ENCODE peak calls at places on chromosomes 4 and X, in four cellular contexts. U, G, M and H are unnamed samples.

GRCh38 chr4:76892601-76893000 is 5.3 kb downstream of the SOWAHB start:
- DNase-seq in U (no peak), G (no peak), M (peak; percentile 24), H (no peak)

GRCh38 chr4:68361146-68361589 is 11.3 kb upstream of the YTHDC1 start:
- DNase-seq in U (no peak), G (peak; percentile 60), M (peak; percentile 54), H (peak; percentile 66)

GRCh38 chr4:159395693-159396092 is 292.8 kb downstream of the RAPGEF2 start:
- DNase-seq in U (no peak), G (no peak), M (no peak), H (no peak)

GRCh38 chrX:11319689-11320302 is 26.6 kb downstream of the AMELX start:
- DNase-seq in U (no peak), G (peak; percentile 31), M (no peak), H (no peak)

GRCh38 chr4:5988086-5988845 is 30.0 kb downstream of the C4orf50 start:
- DNase-seq in U (no peak), G (no peak), M (no peak), H (no peak)

GRCh38 chrX:39162322-39162721 is 361.1 kb downstream of the MID1IP1 start:
- DNase-seq in U (no peak), G (no peak), M (peak; percentile 45), H (no peak)

GRCh38 chr4:10180927-10181744 is 64.5 kb upstream of the WDR1 start:
- DNase-seq in U (peak; percentile 55), G (no peak), M (no peak), H (no peak)

GRCh38 chrX:68928401-68928800 is 99.6 kb downstream of the EFNB1 start:
- DNase-seq in U (no peak), G (no peak), M (no peak), H (no peak)

GRCh38 chr4:185119927-185120630 is 23.0 kb upstream of the SLC25A4 start:
- DNase-seq in U (no peak), G (no peak), M (no peak), H (no peak)

GRCh38 chr4:116180056-116180690 is 905.2 kb downstream of the TRAM1L1 start:
- DNase-seq in U (peak; percentile 14), G (peak; percentile 0), M (peak; percentile 7), H (no peak)

GRCh38 chr4:88526221-88526815 is 2.7 kb upstream of the PYURF start:
- DNase-seq in U (peak; percentile 15), G (peak; percentile 29), M (no peak), H (no peak)

GRCh38 chr4:107648178-107648991 is 71.6 kb downstream of the PAPSS1 start:
- DNase-seq in U (no peak), G (no peak), M (no peak), H (no peak)

GRCh38 chrX:153336128-153336894 is 2.4 kb downstream of the ZNF275 start:
- DNase-seq in U (no peak), G (no peak), M (no peak), H (no peak)

GRCh38 chr4:1565598-1566295 is 118.4 kb downstream of the FAM53A start:
- DNase-seq in U (no peak), G (no peak), M (no peak), H (no peak)

GRCh38 chrX:103554687-103555417 is 30.5 kb upstream of the TCEAL4 start:
- DNase-seq in U (peak; percentile 67), G (peak; percentile 78), M (peak; percentile 73), H (no peak)

GRCh38 chr4:169037491-169037890 is 27.4 kb upstream of the CBR4 start:
- DNase-seq in U (no peak), G (no peak), M (no peak), H (no peak)

GRCh38 chr4:16029329-16029728 is 54.5 kb downstream of the PROM1 start:
- DNase-seq in U (no peak), G (peak; percentile 58), M (no peak), H (no peak)

GRCh38 chr4:89894654-89895652 is at the start of gene MMRN1:
- DNase-seq in U (peak; percentile 95), G (no peak), M (no peak), H (no peak)

GRCh38 chr4:7813674-7814073 is 126.0 kb downstream of the AFAP1 start:
- DNase-seq in U (peak; percentile 63), G (peak; percentile 62), M (no peak), H (no peak)

GRCh38 chr4:70240192-70240591 is 2.2 kb upstream of the CSN3 start:
- DNase-seq in U (no peak), G (peak; percentile 97), M (peak; percentile 15), H (no peak)

GRCh38 chrX:144730486-144730885 is 516.8 kb upstream of the SPANXN1 start:
- DNase-seq in U (no peak), G (no peak), M (no peak), H (peak; percentile 2)

GRCh38 chr4:113300384-113301011 is 251.0 kb downstream of the ANK2 start:
- DNase-seq in U (peak; percentile 13), G (peak; percentile 77), M (peak; percentile 73), H (no peak)

GRCh38 chr4:1502976-1503375 is 96.7 kb upstream of the NKX1-1 start:
- DNase-seq in U (no peak), G (no peak), M (no peak), H (no peak)

GRCh38 chr4:181909368-181909767 is 333.8 kb upstream of the TENM3 start:
- DNase-seq in U (no peak), G (peak; percentile 87), M (peak; percentile 55), H (no peak)

GRCh38 chr4:184889683-184890082 is 63.9 kb upstream of the ACSL1 start:
- DNase-seq in U (no peak), G (no peak), M (no peak), H (no peak)

GRCh38 chrX:119541188-119541587 is 24.0 kb downstream of the STEEP1 start:
- DNase-seq in U (peak; percentile 69), G (peak; percentile 63), M (no peak), H (no peak)

GRCh38 chr4:81687470-81687869 is 215.8 kb upstream of the RASGEF1B start:
- DNase-seq in U (no peak), G (no peak), M (no peak), H (no peak)

GRCh38 chrX:72127332-72127731 is 4.4 kb downstream of the RTL5 start:
- DNase-seq in U (peak; percentile 16), G (no peak), M (no peak), H (no peak)

GRCh38 chr4:24840362-24840761 is 45.0 kb downstream of the SOD3 start:
- DNase-seq in U (no peak), G (no peak), M (no peak), H (no peak)

GRCh38 chr4:55125763-55126541 is 557 bp upstream of the KDR start:
- DNase-seq in U (peak; percentile 39), G (peak; percentile 15), M (no peak), H (no peak)

GRCh38 chr4:1207603-1208265 is 35.4 kb upstream of the SPON2 start:
- DNase-seq in U (no peak), G (peak; percentile 95), M (no peak), H (no peak)

GRCh38 chr4:120842046-120842445 is 80.5 kb downstream of the PRDM5 start:
- DNase-seq in U (peak; percentile 35), G (peak; percentile 76), M (no peak), H (no peak)

GRCh38 chr4:148214529-148215166 is 227.6 kb downstream of the NR3C2 start:
- DNase-seq in U (peak; percentile 12), G (peak; percentile 54), M (no peak), H (no peak)

GRCh38 chrX:82384401-82384800 is 1123.7 kb upstream of the POU3F4 start:
- DNase-seq in U (no peak), G (no peak), M (no peak), H (no peak)

GRCh38 chr4:160129439-160129838 is 1026.6 kb downstream of the RAPGEF2 start:
- DNase-seq in U (no peak), G (no peak), M (peak; percentile 31), H (peak; percentile 11)

GRCh38 chrX:150446151-150446550 is 83.0 kb downstream of the MAMLD1 start:
- DNase-seq in U (peak; percentile 69), G (no peak), M (no peak), H (no peak)

GRCh38 chr4:129378346-129378745 is 282.4 kb downstream of the C4orf33 start:
- DNase-seq in U (no peak), G (no peak), M (no peak), H (no peak)

GRCh38 chr4:94533405-94534223 is 81.9 kb downstream of the PDLIM5 start:
- DNase-seq in U (peak; percentile 48), G (no peak), M (no peak), H (no peak)

GRCh38 chrX:106933538-106933961 is 13.3 kb downstream of the CLDN2 start:
- DNase-seq in U (peak; percentile 27), G (no peak), M (peak; percentile 59), H (no peak)

GRCh38 chr4:98092833-98093439 is 50.3 kb downstream of the STPG2 start:
- DNase-seq in U (peak; percentile 43), G (peak; percentile 33), M (peak; percentile 39), H (no peak)

GRCh38 chr4:106366026-106366425 is 2.6 kb downstream of the GIMD1 start:
- DNase-seq in U (no peak), G (peak; percentile 4), M (no peak), H (no peak)
- H3K4me1 ChIP-seq in U (peaks cover 19% of the 10 kb centered on the region), G (peaks cover 7% of the 10 kb centered on the region), M (no peaks in the 10 kb centered on the region), H (peaks cover 14% of the 10 kb centered on the region)

GRCh38 chrX:138710866-138711331 is 618 bp downstream of the FGF13 start:
- DNase-seq in U (no peak), G (no peak), M (peak; percentile 6), H (no peak)
- TF ChIP-seq EZH2 in U (no peak), G (no peak), M (peak; percentile 21), H (no peak)

GRCh38 chr4:153486281-153487151 is 20.4 kb downstream of the TMEM131L start:
- DNase-seq in U (peak; percentile 71), G (peak; percentile 70), M (peak; percentile 74), H (peak; percentile 90)
- H3K4me1 ChIP-seq in U (peaks cover 28% of the 10 kb centered on the region), G (peaks cover 31% of the 10 kb centered on the region), M (peaks cover 17% of the 10 kb centered on the region), H (peaks cover 41% of the 10 kb centered on the region)

GRCh38 chrX:132958086-132958703 is at the start of gene HS6ST2:
- DNase-seq in U (peak; percentile 1), G (no peak), M (peak; percentile 35), H (no peak)
- TF ChIP-seq EZH2 in U (peak; percentile 88), G (no peak), M (no peak), H (peak; percentile 42)

GRCh38 chr4:143381171-143382118 is 44.8 kb downstream of the GAB1 start:
- DNase-seq in U (peak; percentile 98), G (peak; percentile 88), M (peak; percentile 58), H (no peak)
- H3K4me1 ChIP-seq in U (peaks cover 24% of the 10 kb centered on the region), G (peaks cover 2% of the 10 kb centered on the region), M (peaks cover 38% of the 10 kb centered on the region), H (peaks cover 10% of the 10 kb centered on the region)

DNA sequence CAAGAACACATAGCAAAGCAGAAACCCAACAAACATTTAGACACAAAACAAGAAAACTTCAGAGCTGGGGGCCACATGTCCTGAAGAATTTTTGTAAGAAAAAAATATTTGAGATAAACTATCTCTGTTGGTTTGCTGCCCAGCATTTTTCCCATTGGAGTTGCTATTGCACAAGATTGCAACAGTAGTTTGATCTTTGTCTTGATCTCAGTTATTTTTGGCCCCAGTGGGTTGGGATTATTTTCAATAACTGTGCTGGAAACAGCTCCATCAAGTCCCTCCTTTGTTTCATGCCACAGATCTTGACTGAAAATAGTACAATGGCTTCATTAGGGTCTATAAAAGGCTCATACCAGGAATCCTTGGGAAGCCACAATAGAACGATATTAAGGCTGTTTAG is 103.8 kb upstream of the RAI2 start:
- DNase-seq in U (no peak), G (peak; percentile 2), M (no peak), H (no peak)
- TF ChIP-seq EZH2 in U (no peak), G (no peak), M (no peak), H (no peak)